ENCODE peak calls at places on chromosomes 3 and 15, in four cellular contexts. I is RWPE2, T is brain microvascular endothelial cell, M is hippocampal formation. Q is an unnamed sample.

GRCh38 chr3:57228734-57229505 is 1.4 kb downstream of the APPL1 start:
- DNase-seq in T (peak), I (no peak), M (no peak), Q (no peak)

GRCh38 chr3:61927332-61927731 is 366.0 kb downstream of the PTPRG start:
- DNase-seq in I (no peak), T (peak), M (peak), Q (no peak)

GRCh38 chr15:48267766-48268165 is 61.7 kb downstream of the SLC12A1 start:
- DNase-seq in T (no peak), M (no peak), I (no peak), Q (no peak)

GRCh38 chr3:23807161-23808015 is 1.6 kb downstream of the UBE2E1 start:
- DNase-seq in T (no peak), M (peak), I (no peak), Q (no peak)

GRCh38 chr3:16177962-16178627 is 3.6 kb downstream of the GALNT15 start:
- DNase-seq in T (peak), M (no peak), I (no peak), Q (peak)

GRCh38 chr15:70604671-70605070 is 158.7 kb downstream of the UACA start:
- DNase-seq in I (no peak), M (peak), T (no peak), Q (no peak)

GRCh38 chr15:68820205-68820588 is 498 bp downstream of the ANP32A start:
- DNase-seq in M (peak), T (peak), I (no peak), Q (peak)

GRCh38 chr3:126931806-126932187 is 51.1 kb upstream of the PLXNA1 start:
- DNase-seq in T (no peak), M (no peak), I (no peak), Q (no peak)